ENCODE peak calls at places on chromosomes 13 and 19, in ten cellular contexts. K is stimulated activated CD4-positive, alpha-beta T cell treated with anti-CD3 and anti-CD28 coated beads, Interleukin-4, amount 100 ng/mL, for 24 hours; P is progenitor cell of endocrine pancreas; C is ecto neural progenitor cell; M is brain microvascular endothelial cell; G is EH; J is ureter; O is NCI-H1092; H is AG04450; B is left ventricle myocardium inferior. E is an unnamed sample.

GRCh38 chr19:17385878-17386611 is 8.0 kb downstream of the CCDC194 start:
- DNase-seq in M (peak; percentile 35), B (peak; percentile 56), O (peak; percentile 25), K (peak; percentile 68), G (peak; percentile 62), C (peak; percentile 83), H (no peak), P (peak; percentile 50), J (no peak), E (peak; percentile 82)

GRCh38 chr19:40521276-40521675 is 54.5 kb downstream of the SPTBN4 start:
- DNase-seq in B (no peak), C (no peak), H (no peak), M (no peak), K (no peak), G (peak; percentile 43), P (no peak), J (no peak), O (no peak), E (no peak)

GRCh38 chr13:41608779-41609178 is 151.4 kb downstream of the RGCC start:
- DNase-seq in K (no peak), P (no peak), H (no peak), C (no peak), M (no peak), B (no peak), G (no peak), J (no peak), O (no peak), E (no peak)

GRCh38 chr19:41218249-41218614 is 791 bp upstream of the AXL start:
- DNase-seq in J (no peak), O (no peak), P (no peak), G (no peak), M (no peak), K (no peak), H (no peak), B (no peak), C (no peak), E (no peak)

GRCh38 chr13:25677956-25678355 is 306.2 kb downstream of the ATP8A2 start:
- DNase-seq in J (no peak), O (no peak), B (no peak), H (no peak), P (no peak), M (no peak), C (no peak), K (no peak), G (no peak), E (no peak)

GRCh38 chr13:87680298-87680697 is 9.1 kb downstream of the SLITRK5 start:
- DNase-seq in H (no peak), P (no peak), K (no peak), M (no peak), C (no peak), B (no peak), J (no peak), G (no peak), O (peak; percentile 76), E (no peak)

GRCh38 chr13:34611678-34612077 is 330.4 kb upstream of the NBEA start:
- DNase-seq in G (peak; percentile 6), C (no peak), B (no peak), K (no peak), J (no peak), H (no peak), M (peak; percentile 4), P (no peak), O (no peak), E (no peak)

GRCh38 chr19:45591004-45591637 is 6.5 kb upstream of the OPA3 start:
- DNase-seq in B (no peak), G (peak; percentile 62), M (no peak), P (peak; percentile 43), H (no peak), O (peak; percentile 31), C (peak; percentile 71), J (no peak), K (peak; percentile 46), E (peak; percentile 58)

GRCh38 chr13:84983321-84983720 is 815.9 kb downstream of the SLITRK6 start:
- DNase-seq in C (no peak), J (no peak), M (no peak), O (no peak), K (no peak), P (no peak), G (no peak), H (no peak), B (no peak), E (no peak)

GRCh38 chr13:46516624-46517318 is 36.2 kb upstream of the LRCH1 start:
- DNase-seq in H (no peak), J (no peak), K (no peak), G (no peak), B (no peak), P (no peak), C (no peak), M (no peak), O (peak; percentile 44), E (no peak)

GRCh38 chr13:26759907-26760834 is at the start of gene GPR12:
- DNase-seq in K (no peak), O (peak; percentile 30), J (no peak), P (peak; percentile 16), B (no peak), G (no peak), M (no peak), H (no peak), C (no peak), E (no peak)

GRCh38 chr19:31730270-31730669 is 381.0 kb upstream of the TSHZ3 start:
- DNase-seq in P (no peak), K (no peak), C (no peak), G (no peak), M (no peak), H (no peak), J (no peak), O (no peak), B (no peak), E (no peak)

E was measured in psoas muscle.